ENCODE peak calls at places on chromosomes 4 and X, in eight cellular contexts. X is coronary artery; G is foreskin fibroblast; T is esophagus squamous epithelium; V is AG10803; M is CD8-positive, alpha-beta T cell; D is fibroblast of the aortic adventitia; W is upper lobe of right lung. A is an unnamed sample.

GRCh38 chr4:141524116-141524515 is 112.3 kb upstream of the IL15 start:
- DNase-seq in V (peak), M (no peak), T (no peak), D (peak), W (no peak), X (no peak), G (no peak), A (no peak)

GRCh38 chrX:30521440-30522182 is 56.0 kb downstream of the TASL start:
- DNase-seq in X (no peak), V (peak), D (peak), T (no peak), G (peak), W (no peak), M (no peak), A (no peak)

GRCh38 chr4:129342820-129343219 is 246.9 kb downstream of the C4orf33 start:
- DNase-seq in T (no peak), G (peak), D (peak), X (no peak), V (peak), M (no peak), W (no peak), A (no peak)

GRCh38 chrX:30992381-30992904 is 79.4 kb downstream of the FTHL17 start:
- DNase-seq in G (no peak), X (no peak), W (no peak), D (no peak), T (no peak), M (no peak), V (no peak), A (peak)

GRCh38 chr4:68432320-68432719 is 14.9 kb upstream of the TMPRSS11E start:
- DNase-seq in M (no peak), W (no peak), G (no peak), V (no peak), T (no peak), X (no peak), D (no peak), A (no peak)

GRCh38 chrX:138026211-138026610 is 460.3 kb downstream of the ZIC3 start:
- DNase-seq in W (no peak), T (no peak), M (no peak), V (no peak), D (peak), G (no peak), X (no peak), A (no peak)

GRCh38 chrX:68647156-68647957 is at the start of gene STARD8:
- DNase-seq in G (peak), D (peak), T (no peak), X (no peak), W (peak), V (peak), M (no peak), A (peak)

GRCh38 chr4:156571146-156571545 is 400.5 kb downstream of the PDGFC start:
- DNase-seq in W (no peak), T (no peak), X (peak), M (no peak), G (no peak), D (no peak), V (no peak), A (no peak)

GRCh38 chrX:21943460-21944135 is 3.1 kb downstream of the SMS start:
- DNase-seq in M (no peak), W (no peak), X (no peak), V (peak), D (peak), T (no peak), G (peak), A (no peak)

GRCh38 chrX:45980726-45981125 is 564.5 kb downstream of the ZNF674 start:
- DNase-seq in V (no peak), D (no peak), M (no peak), W (no peak), T (no peak), G (no peak), X (no peak), A (no peak)

GRCh38 chrX:446243-446642 is 59.5 kb upstream of the PPP2R3B start:
- DNase-seq in W (peak), T (no peak), D (no peak), X (no peak), G (no peak), V (no peak), M (no peak), A (no peak)

DNA sequence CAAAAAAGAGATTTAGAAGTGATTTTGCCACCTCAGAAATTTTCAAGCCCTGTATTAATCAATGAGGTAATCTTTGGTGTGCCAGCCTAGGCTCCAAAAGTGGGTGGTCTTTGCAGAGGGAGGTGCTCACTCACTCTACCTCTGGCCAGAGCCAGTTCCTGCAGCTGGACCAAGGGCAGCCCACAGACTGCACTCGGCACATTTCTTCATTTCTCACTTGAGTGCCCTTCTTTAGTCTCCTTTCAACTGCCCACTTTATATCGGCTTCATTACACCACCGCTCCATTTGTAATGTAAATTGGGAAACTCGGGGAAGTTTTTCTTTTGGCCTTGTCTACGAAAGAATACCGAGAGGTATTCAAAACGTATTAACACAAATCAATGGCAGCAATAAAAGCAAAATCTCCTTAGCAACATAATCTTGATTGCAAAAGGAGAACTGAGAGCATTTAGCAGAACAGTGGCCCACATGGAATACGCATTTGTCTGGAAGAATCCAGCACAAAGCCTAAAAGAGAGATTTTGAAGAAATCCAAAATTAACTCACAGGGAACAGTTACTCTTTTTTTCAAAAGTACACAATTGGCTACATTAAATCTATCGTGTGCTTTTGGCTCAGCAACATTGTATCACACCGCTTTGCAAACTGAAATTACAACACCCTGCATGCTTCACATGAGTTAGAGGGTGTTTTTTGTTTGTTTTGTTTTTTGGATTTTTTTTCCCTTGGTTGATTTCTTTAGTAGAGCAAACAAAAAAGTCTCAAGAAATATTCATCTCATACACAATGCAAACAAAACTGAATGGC is 62.6 kb downstream of the CHIC2 start:
- DNase-seq in G (no peak), V (no peak), M (no peak), D (no peak), W (no peak), T (no peak), X (no peak), A (no peak)
- TF ChIP-seq CTCF in G (no peak), V (no peak), M (no peak), D (no peak), W (no peak), T (no peak), X (no peak), A (no peak)

DNA sequence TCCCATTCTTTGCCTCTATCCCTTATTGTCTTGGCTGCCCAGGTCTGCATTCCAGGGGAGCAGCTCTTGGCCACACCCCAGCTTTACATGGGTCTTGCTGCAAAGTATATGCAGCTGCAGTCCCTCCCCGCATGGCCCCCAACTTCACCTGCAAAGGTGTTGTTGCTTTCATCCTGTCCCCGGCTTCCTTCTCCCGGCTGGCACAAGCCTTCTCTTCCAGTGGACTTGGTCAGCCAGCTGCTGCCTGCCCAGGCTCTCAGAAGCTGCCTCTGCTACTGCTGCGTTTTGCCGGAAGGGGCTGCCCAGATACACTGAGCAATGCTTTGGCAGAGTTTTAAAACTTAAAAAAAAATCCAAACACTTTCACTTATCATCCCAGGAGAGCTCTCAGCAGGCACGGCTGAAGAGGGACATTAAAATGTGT is 121.2 kb upstream of the PDLIM3 start:
- DNase-seq in T (no peak), W (peak), G (no peak), V (peak), D (peak), X (peak), M (no peak), A (peak)
- TF ChIP-seq CTCF in T (no peak), W (peak), G (peak), V (peak), D (peak), X (peak), M (no peak), A (peak)

DNA sequence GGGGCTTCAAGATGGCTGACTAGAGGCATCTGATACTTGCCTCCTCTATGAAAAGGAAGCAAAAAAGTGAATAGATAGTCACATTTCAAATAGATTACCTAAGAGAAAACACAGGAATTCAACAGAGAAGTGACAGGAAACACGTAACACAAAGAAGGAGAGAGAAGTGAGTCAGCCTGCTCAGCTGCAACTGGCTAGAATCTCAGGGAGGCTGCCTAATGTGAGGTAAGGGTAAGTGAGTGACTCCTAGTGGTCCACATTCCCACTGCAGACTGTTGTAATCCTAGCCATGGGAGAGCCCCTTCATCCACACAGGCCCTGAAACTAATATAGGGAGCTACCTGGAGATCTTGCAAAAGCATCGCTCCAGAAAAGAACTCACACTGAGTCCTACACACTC is 179.2 kb downstream of the SLC7A11 start:
- DNase-seq in T (no peak), V (peak), M (no peak), D (peak), X (no peak), W (no peak), G (peak), A (no peak)
- TF ChIP-seq CTCF in T (no peak), V (peak), M (no peak), D (peak), X (no peak), W (no peak), G (no peak), A (no peak)

DNA sequence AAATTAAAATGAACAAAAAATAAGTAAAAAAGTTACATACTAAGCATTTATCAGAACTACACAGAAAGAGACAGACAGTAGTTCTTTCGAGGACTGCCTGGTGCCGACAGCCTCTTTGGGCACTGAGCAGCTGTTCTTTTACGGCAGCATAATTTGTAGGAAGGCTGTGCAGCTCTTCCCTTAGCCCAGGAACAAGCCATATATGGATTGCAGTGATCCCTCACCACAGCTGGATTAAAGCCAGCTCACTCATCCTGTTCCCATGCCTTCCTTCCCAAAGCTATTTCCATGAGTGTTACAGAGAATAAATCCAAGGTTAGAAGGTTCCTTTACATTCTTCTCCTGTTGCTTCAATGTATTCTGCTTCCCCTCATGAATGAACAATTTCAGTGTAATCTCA is 71.7 kb downstream of the DDX60L start:
- DNase-seq in T (no peak), G (peak), M (no peak), V (peak), D (peak), W (no peak), X (no peak), A (no peak)
- TF ChIP-seq CTCF in T (no peak), G (no peak), M (no peak), V (no peak), D (no peak), W (no peak), X (no peak), A (no peak)

GRCh38 chr4:98522603-98523395 is 135.6 kb downstream of the TSPAN5 start:
- DNase-seq in G (peak), V (peak), M (no peak), T (no peak), D (peak), W (no peak), X (no peak), A (no peak)

GRCh38 chr4:98519268-98519993 is 139.0 kb downstream of the TSPAN5 start:
- DNase-seq in M (no peak), G (no peak), W (no peak), X (no peak), V (peak), D (peak), T (no peak), A (no peak)

GRCh38 chr4:98521486-98521885 is 136.9 kb downstream of the TSPAN5 start:
- DNase-seq in G (no peak), W (no peak), T (no peak), V (no peak), D (no peak), M (no peak), X (no peak), A (no peak)

GRCh38 chr4:98524271-98524670 is 134.1 kb downstream of the TSPAN5 start:
- DNase-seq in D (no peak), T (no peak), G (no peak), V (no peak), M (no peak), X (no peak), W (no peak), A (no peak)

GRCh38 chr4:98522062-98522461 is 136.3 kb downstream of the TSPAN5 start:
- DNase-seq in W (no peak), X (no peak), M (no peak), G (no peak), D (no peak), V (no peak), T (no peak), A (no peak)
- TF ChIP-seq CTCF in W (no peak), X (no peak), M (no peak), G (no peak), D (no peak), V (no peak), T (no peak), A (no peak)

GRCh38 chr4:52866734-52867133 is 4.6 kb downstream of the RASL11B start:
- DNase-seq in X (no peak), M (no peak), G (no peak), T (no peak), D (no peak), W (no peak), V (no peak), A (no peak)

GRCh38 chr4:52869196-52869595 is 7.1 kb downstream of the RASL11B start:
- DNase-seq in V (peak), X (peak), G (peak), W (peak), D (peak), M (no peak), T (no peak), A (peak)

GRCh38 chr4:52869656-52870055 is 7.5 kb downstream of the RASL11B start:
- DNase-seq in X (no peak), T (no peak), W (no peak), D (no peak), G (no peak), V (no peak), M (no peak), A (no peak)

GRCh38 chr4:52870225-52870624 is 8.1 kb downstream of the RASL11B start:
- DNase-seq in W (peak), T (no peak), M (no peak), G (no peak), V (no peak), D (no peak), X (no peak), A (peak)

DNA sequence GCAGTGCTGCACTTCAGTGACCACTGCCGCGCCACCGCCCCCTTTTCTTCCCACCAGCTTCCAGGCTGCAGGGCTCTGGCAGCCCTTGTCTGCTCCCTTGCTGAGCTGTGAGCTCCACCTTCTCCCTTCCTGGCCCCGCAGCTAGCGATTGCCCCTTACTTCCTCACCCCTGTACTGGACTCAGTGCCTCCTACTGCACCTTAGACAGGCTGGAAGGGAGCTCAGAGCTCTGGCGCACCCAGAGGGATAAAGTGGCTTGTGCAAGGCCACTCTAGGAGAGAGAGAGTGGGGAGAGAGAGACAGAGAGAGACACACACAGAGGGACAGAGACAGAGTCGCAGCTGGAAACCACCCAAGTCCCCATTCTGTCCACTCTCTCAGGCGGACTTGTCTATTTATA is 6.0 kb downstream of the RASL11B start:
- DNase-seq in W (peak), D (no peak), V (no peak), X (no peak), G (no peak), T (no peak), M (no peak), A (no peak)
- TF ChIP-seq CTCF in W (peak), D (no peak), V (no peak), X (no peak), G (no peak), T (no peak), M (no peak), A (no peak)

DNA sequence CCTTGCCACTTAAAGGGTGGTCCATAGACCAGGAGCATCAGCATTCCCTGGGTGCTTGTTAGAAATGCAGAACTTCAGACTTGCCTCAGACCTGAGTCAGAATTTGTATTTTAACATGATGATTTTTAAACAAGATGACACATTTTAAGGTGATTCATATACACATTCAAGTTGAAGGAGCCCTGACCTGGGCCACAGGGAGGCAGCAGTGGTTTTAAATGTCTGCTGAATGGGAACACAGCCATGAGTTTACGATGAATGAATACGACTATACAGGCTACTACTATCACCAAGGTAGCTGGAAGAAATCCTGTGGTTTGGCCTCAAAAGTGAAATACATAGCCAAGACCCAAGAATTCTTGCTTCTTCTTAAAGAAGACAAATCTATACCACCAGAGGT is 2.9 kb downstream of the HDAC8 start:
- DNase-seq in D (peak), X (no peak), V (peak), T (no peak), W (no peak), M (no peak), G (peak), A (no peak)
- TF ChIP-seq CTCF in D (peak), X (no peak), V (peak), T (no peak), W (no peak), M (no peak), G (no peak), A (no peak)

DNA sequence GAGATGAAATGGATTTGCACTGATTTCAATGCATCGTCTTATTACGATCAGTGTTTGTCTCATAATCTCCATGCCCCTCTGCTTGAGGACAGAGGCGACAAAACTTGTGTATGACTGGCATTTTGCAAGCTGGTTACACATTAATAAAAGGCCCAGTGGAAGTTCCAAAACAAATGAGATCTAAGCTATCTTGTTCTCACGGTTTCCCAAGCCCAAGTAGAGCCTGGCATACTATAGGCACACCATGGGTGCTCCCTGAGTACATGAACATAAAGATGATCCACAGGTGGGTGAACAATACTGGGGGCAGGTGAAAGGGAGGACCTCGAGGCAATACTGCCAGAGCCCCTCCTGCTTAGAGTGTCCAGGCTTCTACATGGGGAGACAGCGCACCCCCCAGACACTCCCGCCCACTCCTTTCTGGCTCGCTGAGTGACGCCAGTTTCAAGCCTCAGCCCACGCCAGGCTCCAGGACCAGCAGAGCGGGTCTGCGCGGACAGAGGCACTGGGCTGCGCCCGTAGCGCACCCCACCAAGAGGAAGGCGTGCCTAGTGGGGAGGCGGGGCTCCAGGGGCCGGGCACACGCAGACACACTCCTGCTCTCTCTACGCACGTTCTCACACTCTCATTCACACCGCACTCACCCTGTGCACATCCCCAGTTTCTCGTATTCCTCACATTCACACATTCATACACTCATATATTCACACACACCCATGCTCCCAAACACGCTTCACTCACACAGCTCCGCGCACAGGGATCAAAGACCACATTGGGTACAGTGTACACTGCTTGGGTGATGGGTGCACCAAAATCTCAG is 8.9 kb upstream of the GSX2 start:
- DNase-seq in W (peak), X (no peak), M (peak), V (peak), D (peak), T (no peak), G (peak), A (peak)
- TF ChIP-seq CTCF in W (no peak), X (no peak), M (no peak), V (no peak), D (no peak), T (no peak), G (no peak), A (no peak)

GRCh38 chrX:115364625-115365024 is 75.1 kb downstream of the LUZP4 start:
- DNase-seq in W (no peak), X (no peak), T (no peak), V (no peak), M (no peak), G (no peak), D (no peak), A (no peak)

GRCh38 chrX:115366535-115366934 is 77.0 kb downstream of the LUZP4 start:
- DNase-seq in W (no peak), V (no peak), G (no peak), T (no peak), X (no peak), D (no peak), M (no peak), A (no peak)

GRCh38 chrX:115367455-115367854 is 77.9 kb downstream of the LUZP4 start:
- DNase-seq in D (peak), M (no peak), V (peak), W (no peak), X (no peak), G (peak), T (no peak), A (no peak)

GRCh38 chrX:115360220-115360781 is 70.8 kb downstream of the LUZP4 start:
- DNase-seq in X (no peak), M (no peak), G (no peak), V (no peak), D (peak), T (no peak), W (no peak), A (no peak)

GRCh38 chrX:115362334-115363095 is 73.0 kb downstream of the LUZP4 start:
- DNase-seq in X (no peak), V (no peak), W (no peak), G (no peak), T (no peak), D (peak), M (peak), A (no peak)
- TF ChIP-seq CTCF in X (no peak), V (peak), W (no peak), G (no peak), T (no peak), D (peak), M (no peak), A (no peak)

A was measured in stomach.